ENCODE peak calls at places on chromosomes 3 and 15, in eight cellular contexts. S is stimulated activated CD4-positive, alpha-beta T cell treated with anti-CD3 and anti-CD28 coated beads, Interleukin-12 subunit alpha, Interleukin-12 subunit beta, amount 100 ng/mL, for 4 hours; O is CD14-positive monocyte; J is NCI-H748 treated with DMSO at 0.1 percent for 48 hours; C is activated gamma-delta T cell treated with Interleukin-2 at 50 U/mL for 16 hours; F is hypothalamus; V is thoracic aorta; Z is iris pigment epithelial cell. W is an unnamed sample.

GRCh38 chr3:119628816-119629445 is 31.2 kb downstream of the PLA1A start:
- DNase-seq in S (no peak), O (peak), J (no peak), C (no peak), F (no peak), V (no peak), Z (no peak), W (no peak)

GRCh38 chr3:90241481-90241880 is 1134.1 kb downstream of the EPHA3 start:
- DNase-seq in S (no peak), O (no peak), J (no peak), C (no peak), F (no peak), V (no peak), Z (no peak), W (no peak)

GRCh38 chr15:35755237-35755802 is 209.4 kb upstream of the DPH6 start:
- DNase-seq in S (no peak), O (no peak), J (no peak), C (no peak), F (no peak), V (no peak), Z (no peak), W (no peak)

GRCh38 chr3:117278424-117279190 is 569.0 kb downstream of the TUSC7 start:
- DNase-seq in S (no peak), O (no peak), J (no peak), C (no peak), F (no peak), V (no peak), Z (peak), W (no peak)

GRCh38 chr15:90617171-90617570 is 87.4 kb downstream of the CRTC3 start:
- DNase-seq in S (no peak), O (no peak), J (no peak), C (no peak), F (no peak), V (no peak), Z (no peak), W (no peak)

GRCh38 chr15:45171912-45172311 is 15.9 kb downstream of the SHF start:
- DNase-seq in S (no peak), O (no peak), J (no peak), C (no peak), F (no peak), V (no peak), Z (no peak), W (no peak)

GRCh38 chr3:135271562-135272290 is 476.7 kb downstream of the EPHB1 start:
- DNase-seq in S (no peak), O (no peak), J (peak), C (no peak), F (no peak), V (no peak), Z (no peak), W (no peak)

GRCh38 chr15:65329298-65329990 is 25.0 kb downstream of the RNU5B-1 start:
- DNase-seq in S (no peak), O (no peak), J (no peak), C (no peak), F (no peak), V (no peak), Z (no peak), W (no peak)

GRCh38 chr3:119630562-119631329 is 29.6 kb downstream of the POPDC2 start:
- DNase-seq in S (no peak), O (peak), J (no peak), C (no peak), F (no peak), V (no peak), Z (peak), W (no peak)

GRCh38 chr3:5787863-5788488 is 600.5 kb downstream of the EDEM1 start:
- DNase-seq in S (no peak), O (no peak), J (peak), C (no peak), F (no peak), V (no peak), Z (no peak), W (no peak)

GRCh38 chr3:116432795-116433194 is 12.5 kb downstream of the LSAMP start:
- DNase-seq in S (no peak), O (no peak), J (no peak), C (no peak), F (no peak), V (no peak), Z (no peak), W (no peak)

GRCh38 chr15:99143655-99144610 is 39.1 kb downstream of the SYNM start:
- DNase-seq in S (no peak), O (no peak), J (no peak), C (no peak), F (no peak), V (peak), Z (peak), W (peak)

GRCh38 chr3:131217296-131217741 is 164.3 kb upstream of the NUDT16 start:
- DNase-seq in S (no peak), O (no peak), J (peak), C (no peak), F (no peak), V (no peak), Z (peak), W (no peak)

GRCh38 chr15:71294636-71295241 is 179.5 kb downstream of the THSD4 start:
- DNase-seq in S (no peak), O (no peak), J (no peak), C (no peak), F (no peak), V (no peak), Z (peak), W (no peak)

GRCh38 chr15:62847900-62848489 is 194.6 kb upstream of the TPM1 start:
- DNase-seq in S (peak), O (no peak), J (peak), C (peak), F (peak), V (no peak), Z (peak), W (peak)

GRCh38 chr15:77982127-77982490 is 95.4 kb downstream of the TBC1D2B start:
- DNase-seq in S (no peak), O (no peak), J (no peak), C (no peak), F (no peak), V (no peak), Z (no peak), W (no peak)

GRCh38 chr15:99574502-99574901 is 8.7 kb downstream of the MEF2A start:
- DNase-seq in S (no peak), O (no peak), J (no peak), C (no peak), F (no peak), V (no peak), Z (no peak), W (no peak)

GRCh38 chr3:15499536-15499935 is 22.0 kb downstream of the COLQ start:
- DNase-seq in S (no peak), O (no peak), J (no peak), C (no peak), F (no peak), V (no peak), Z (peak), W (no peak)

GRCh38 chr3:122268257-122269024 is 56.6 kb upstream of the CSTA start:
- DNase-seq in S (no peak), O (no peak), J (no peak), C (no peak), F (no peak), V (no peak), Z (no peak), W (no peak)

GRCh38 chr15:72341361-72341760 is 21.4 kb upstream of the CELF6 start:
- DNase-seq in S (no peak), O (no peak), J (no peak), C (no peak), F (no peak), V (no peak), Z (no peak), W (no peak)